ENCODE peak calls at places on chromosomes 6 and 20, in six cellular contexts. One of them, this sample, is unnamed.

GRCh38 chr6:166952567-166953464 is 3.5 kb downstream of the RNASET2 start:
- DNase-seq in endodermal cell: peak; percentile 28
- DNase-seq in activated B cell treated with CpG ODN at 0.5 μM for 24 hours: no peak
- DNase-seq in brain microvascular endothelial cell: no peak
- DNase-seq in omental fat pad: no peak
- DNase-seq in stomach: no peak
- DNase-seq in this sample: no peak

GRCh38 chr6:137637161-137637560 is 143.0 kb upstream of the OLIG3 start:
- DNase-seq in brain microvascular endothelial cell: peak; percentile 95
- DNase-seq in stomach: no peak
- DNase-seq in endodermal cell: no peak
- DNase-seq in activated B cell treated with CpG ODN at 0.5 μM for 24 hours: no peak
- DNase-seq in omental fat pad: no peak
- DNase-seq in this sample: no peak

GRCh38 chr6:40128149-40128548 is 193.9 kb upstream of the MOCS1 start:
- DNase-seq in omental fat pad: no peak
- DNase-seq in activated B cell treated with CpG ODN at 0.5 μM for 24 hours: no peak
- DNase-seq in brain microvascular endothelial cell: no peak
- DNase-seq in stomach: no peak
- DNase-seq in endodermal cell: no peak
- DNase-seq in this sample: no peak

GRCh38 chr6:16766043-16766521 is 4.8 kb upstream of the ATXN1 start:
- DNase-seq in endodermal cell: no peak
- DNase-seq in brain microvascular endothelial cell: peak; percentile 95
- DNase-seq in omental fat pad: no peak
- DNase-seq in stomach: no peak
- DNase-seq in activated B cell treated with CpG ODN at 0.5 μM for 24 hours: no peak
- DNase-seq in this sample: no peak

GRCh38 chr20:37469531-37469930 is 51.5 kb upstream of the NNAT start:
- DNase-seq in endodermal cell: peak; percentile 28
- DNase-seq in brain microvascular endothelial cell: no peak
- DNase-seq in stomach: no peak
- DNase-seq in activated B cell treated with CpG ODN at 0.5 μM for 24 hours: no peak
- DNase-seq in omental fat pad: no peak
- DNase-seq in this sample: no peak

GRCh38 chr6:91031581-91031980 is 444.7 kb upstream of the MAP3K7 start:
- DNase-seq in activated B cell treated with CpG ODN at 0.5 μM for 24 hours: no peak
- DNase-seq in brain microvascular endothelial cell: no peak
- DNase-seq in endodermal cell: peak; percentile 78
- DNase-seq in stomach: no peak
- DNase-seq in omental fat pad: no peak
- DNase-seq in this sample: no peak

GRCh38 chr6:34235605-34236422 is 859 bp upstream of the HMGA1 start:
- DNase-seq in endodermal cell: no peak
- DNase-seq in omental fat pad: no peak
- DNase-seq in stomach: peak; percentile 65
- DNase-seq in brain microvascular endothelial cell: peak; percentile 75
- DNase-seq in activated B cell treated with CpG ODN at 0.5 μM for 24 hours: peak; percentile 58
- DNase-seq in this sample: peak; percentile 64

GRCh38 chr20:22403860-22404608 is 180.3 kb downstream of the FOXA2 start:
- DNase-seq in activated B cell treated with CpG ODN at 0.5 μM for 24 hours: no peak
- DNase-seq in brain microvascular endothelial cell: no peak
- DNase-seq in stomach: no peak
- DNase-seq in endodermal cell: no peak
- DNase-seq in omental fat pad: no peak
- DNase-seq in this sample: no peak

DNA sequence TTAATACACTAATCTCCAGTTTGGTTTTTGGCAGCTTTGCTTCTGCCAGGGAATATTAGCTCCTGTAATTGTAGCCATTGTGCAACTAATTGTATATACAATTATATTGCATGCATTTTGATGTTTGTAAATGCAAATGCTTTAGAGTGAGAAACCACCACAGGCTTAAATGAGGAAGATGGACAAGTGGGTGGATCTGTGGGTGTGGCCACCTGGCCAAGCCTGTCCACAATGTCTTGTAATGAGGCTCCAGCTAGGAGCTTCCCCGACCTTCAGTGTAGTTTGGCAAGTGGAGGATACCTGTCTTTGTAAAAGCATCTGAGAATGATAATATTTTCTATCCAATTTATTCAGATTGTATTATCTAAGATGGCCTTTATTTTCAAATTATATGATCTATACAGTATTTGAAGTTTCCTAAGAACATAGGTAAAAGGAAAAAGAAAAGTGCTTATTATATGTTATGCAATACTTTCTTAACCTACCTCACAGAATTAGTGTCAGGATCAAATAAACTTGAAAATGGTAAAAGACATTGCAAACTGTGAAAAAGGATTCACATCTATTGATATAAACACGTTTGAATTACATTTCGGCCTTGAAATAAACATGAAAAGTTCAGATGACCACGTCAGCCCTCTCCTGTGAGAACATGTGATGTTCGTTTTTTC is 49.3 kb upstream of the ARID1B start:
- DNase-seq in endodermal cell: no peak
- DNase-seq in stomach: no peak
- DNase-seq in omental fat pad: no peak
- DNase-seq in brain microvascular endothelial cell: no peak
- DNase-seq in activated B cell treated with CpG ODN at 0.5 μM for 24 hours: no peak
- DNase-seq in this sample: no peak
- TF ChIP-seq CTCF in endodermal cell: no peak
- TF ChIP-seq CTCF in stomach: no peak
- TF ChIP-seq CTCF in omental fat pad: no peak
- TF ChIP-seq CTCF in brain microvascular endothelial cell: no peak
- TF ChIP-seq CTCF in activated B cell treated with CpG ODN at 0.5 μM for 24 hours: no peak
- TF ChIP-seq CTCF in this sample: no peak

GRCh38 chr6:63814459-63814858 is 178.9 kb downstream of the PHF3 start:
- DNase-seq in omental fat pad: no peak
- DNase-seq in stomach: no peak
- DNase-seq in endodermal cell: no peak
- DNase-seq in brain microvascular endothelial cell: no peak
- DNase-seq in activated B cell treated with CpG ODN at 0.5 μM for 24 hours: no peak
- DNase-seq in this sample: no peak
- TF ChIP-seq CTCF in omental fat pad: no peak
- TF ChIP-seq CTCF in stomach: no peak
- TF ChIP-seq CTCF in endodermal cell: no peak
- TF ChIP-seq CTCF in brain microvascular endothelial cell: no peak
- TF ChIP-seq CTCF in activated B cell treated with CpG ODN at 0.5 μM for 24 hours: no peak
- TF ChIP-seq CTCF in this sample: no peak

DNA sequence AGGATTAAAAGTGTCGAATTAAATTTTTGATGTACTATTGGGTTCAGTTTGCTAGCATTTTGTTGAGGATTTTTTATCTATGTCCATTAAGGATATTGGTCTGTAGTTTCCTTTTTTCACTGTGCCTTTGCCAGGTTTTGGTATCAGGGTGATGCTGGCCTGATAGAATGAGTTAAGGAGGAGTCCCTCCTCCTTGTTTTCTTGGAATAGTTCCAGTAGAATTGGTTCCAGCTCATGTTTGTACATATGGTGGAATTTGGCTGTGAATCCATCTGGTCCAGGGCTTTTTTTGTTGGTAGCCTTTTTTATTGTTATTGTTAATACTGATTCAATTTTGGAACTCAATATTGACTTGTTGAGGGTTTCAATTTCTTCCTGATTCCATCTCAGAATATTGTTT is 141.8 kb downstream of the SIM1 start:
- DNase-seq in brain microvascular endothelial cell: no peak
- DNase-seq in omental fat pad: no peak
- DNase-seq in endodermal cell: no peak
- DNase-seq in stomach: no peak
- DNase-seq in activated B cell treated with CpG ODN at 0.5 μM for 24 hours: no peak
- DNase-seq in this sample: no peak
- TF ChIP-seq CTCF in brain microvascular endothelial cell: no peak
- TF ChIP-seq CTCF in omental fat pad: no peak
- TF ChIP-seq CTCF in endodermal cell: no peak
- TF ChIP-seq CTCF in stomach: no peak
- TF ChIP-seq CTCF in activated B cell treated with CpG ODN at 0.5 μM for 24 hours: no peak
- TF ChIP-seq CTCF in this sample: no peak

GRCh38 chr6:129469070-129469662 is 240.8 kb downstream of the ARHGAP18 start:
- DNase-seq in endodermal cell: no peak
- DNase-seq in stomach: no peak
- DNase-seq in omental fat pad: no peak
- DNase-seq in brain microvascular endothelial cell: peak; percentile 7
- DNase-seq in activated B cell treated with CpG ODN at 0.5 μM for 24 hours: no peak
- DNase-seq in this sample: no peak
- TF ChIP-seq CTCF in endodermal cell: no peak
- TF ChIP-seq CTCF in stomach: no peak
- TF ChIP-seq CTCF in omental fat pad: no peak
- TF ChIP-seq CTCF in brain microvascular endothelial cell: no peak
- TF ChIP-seq CTCF in activated B cell treated with CpG ODN at 0.5 μM for 24 hours: no peak
- TF ChIP-seq CTCF in this sample: no peak

GRCh38 chr20:21052241-21052640 is 53.9 kb downstream of the LINC00237 start:
- DNase-seq in endodermal cell: no peak
- DNase-seq in omental fat pad: no peak
- DNase-seq in stomach: no peak
- DNase-seq in brain microvascular endothelial cell: no peak
- DNase-seq in activated B cell treated with CpG ODN at 0.5 μM for 24 hours: no peak
- DNase-seq in this sample: no peak

GRCh38 chr20:21047981-21048380 is 58.2 kb downstream of the LINC00237 start:
- DNase-seq in activated B cell treated with CpG ODN at 0.5 μM for 24 hours: no peak
- DNase-seq in omental fat pad: no peak
- DNase-seq in brain microvascular endothelial cell: no peak
- DNase-seq in stomach: no peak
- DNase-seq in endodermal cell: no peak
- DNase-seq in this sample: no peak

GRCh38 chr20:21050710-21051109 is 55.4 kb downstream of the LINC00237 start:
- DNase-seq in brain microvascular endothelial cell: no peak
- DNase-seq in omental fat pad: no peak
- DNase-seq in endodermal cell: no peak
- DNase-seq in activated B cell treated with CpG ODN at 0.5 μM for 24 hours: no peak
- DNase-seq in stomach: no peak
- DNase-seq in this sample: no peak

GRCh38 chr20:21046413-21047070 is 59.6 kb downstream of the LINC00237 start:
- DNase-seq in endodermal cell: peak; percentile 74
- DNase-seq in brain microvascular endothelial cell: no peak
- DNase-seq in activated B cell treated with CpG ODN at 0.5 μM for 24 hours: no peak
- DNase-seq in stomach: no peak
- DNase-seq in omental fat pad: no peak
- DNase-seq in this sample: no peak

DNA sequence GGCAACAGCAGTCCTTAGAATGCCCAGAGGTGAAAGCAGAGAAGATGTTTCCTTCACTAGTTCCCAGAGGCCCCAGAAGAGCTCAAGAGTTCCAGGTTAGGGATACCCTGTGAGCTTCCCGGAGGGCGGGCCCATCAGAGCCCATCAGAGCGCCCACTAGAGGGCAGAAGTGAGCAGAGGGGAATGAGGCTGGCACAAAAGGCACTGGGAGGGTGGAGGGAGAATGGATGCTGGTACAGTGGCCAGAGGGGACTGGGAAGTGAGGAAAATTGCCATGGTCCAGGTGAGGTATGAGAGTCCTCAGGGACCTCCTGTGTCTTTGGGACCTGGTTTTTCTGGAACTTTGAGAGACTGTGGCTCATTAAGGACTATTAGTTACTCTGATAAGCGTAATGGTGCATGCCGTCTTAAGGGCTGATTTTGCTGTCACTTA is 57.3 kb downstream of the LINC00237 start:
- DNase-seq in stomach: peak; percentile 39
- DNase-seq in endodermal cell: peak; percentile 93
- DNase-seq in brain microvascular endothelial cell: no peak
- DNase-seq in activated B cell treated with CpG ODN at 0.5 μM for 24 hours: peak; percentile 21
- DNase-seq in omental fat pad: no peak
- DNase-seq in this sample: peak; percentile 46
- TF ChIP-seq CTCF in stomach: no peak
- TF ChIP-seq CTCF in endodermal cell: peak; percentile 94
- TF ChIP-seq CTCF in brain microvascular endothelial cell: peak; percentile 40
- TF ChIP-seq CTCF in activated B cell treated with CpG ODN at 0.5 μM for 24 hours: peak; percentile 25
- TF ChIP-seq CTCF in omental fat pad: no peak
- TF ChIP-seq CTCF in this sample: peak; percentile 72

DNA sequence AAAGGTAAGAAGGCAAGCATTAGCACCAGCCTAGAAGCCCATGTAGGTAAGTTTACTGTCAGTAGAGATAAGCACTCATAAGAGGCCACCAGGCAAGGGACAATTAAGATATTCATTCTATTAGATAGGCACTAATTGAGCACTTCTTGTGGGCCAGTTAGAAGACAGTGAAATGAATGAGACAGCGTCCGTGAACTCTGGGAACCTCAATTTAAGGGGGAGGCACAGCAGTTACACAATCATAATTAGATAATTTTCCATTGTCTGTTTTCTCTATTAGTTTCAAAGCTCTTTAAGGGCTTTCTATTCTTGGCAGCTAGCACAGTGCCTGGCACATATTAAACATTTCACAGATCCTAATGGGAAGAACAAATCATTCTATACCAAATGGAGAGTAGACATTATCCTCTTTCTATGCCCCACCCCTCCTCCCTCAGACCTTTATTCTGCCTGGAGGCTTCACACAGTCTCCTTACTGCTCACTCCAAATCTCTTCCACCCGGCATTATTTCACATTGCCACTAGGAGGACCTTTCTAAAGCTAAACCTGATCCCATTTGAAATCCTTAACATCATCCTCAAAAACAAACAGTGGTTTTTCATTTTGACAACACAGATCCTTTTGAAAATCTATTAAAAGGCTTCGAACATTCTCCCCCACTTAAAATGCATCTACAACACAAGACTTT is 529.6 kb downstream of the ADGRB3 start:
- DNase-seq in activated B cell treated with CpG ODN at 0.5 μM for 24 hours: no peak
- DNase-seq in omental fat pad: no peak
- DNase-seq in stomach: no peak
- DNase-seq in brain microvascular endothelial cell: no peak
- DNase-seq in endodermal cell: peak; percentile 58
- DNase-seq in this sample: no peak
- TF ChIP-seq CTCF in activated B cell treated with CpG ODN at 0.5 μM for 24 hours: no peak
- TF ChIP-seq CTCF in omental fat pad: no peak
- TF ChIP-seq CTCF in stomach: no peak
- TF ChIP-seq CTCF in brain microvascular endothelial cell: peak; percentile 47
- TF ChIP-seq CTCF in endodermal cell: peak; percentile 74
- TF ChIP-seq CTCF in this sample: peak; percentile 61

This sample was measured in glutamatergic neuron.